ENCODE peak calls at places on chromosomes 5 and 9, in four cellular contexts. One of them, this sample, is unnamed.

GRCh38 chr5:148416921-148417320 is 33.2 kb downstream of the FBXO38 start:
- DNase-seq in cardiac muscle cell: no peak
- DNase-seq in dorsolateral prefrontal cortex: no peak
- DNase-seq in heart right ventricle: no peak
- DNase-seq in this sample: no peak

GRCh38 chr9:105088088-105088487 is 156.4 kb upstream of the SLC44A1 start:
- DNase-seq in cardiac muscle cell: no peak
- DNase-seq in dorsolateral prefrontal cortex: no peak
- DNase-seq in heart right ventricle: no peak
- DNase-seq in this sample: no peak

GRCh38 chr5:1437452-1437851 is 7.8 kb downstream of the SLC6A3 start:
- DNase-seq in cardiac muscle cell: no peak
- DNase-seq in dorsolateral prefrontal cortex: no peak
- DNase-seq in heart right ventricle: no peak
- DNase-seq in this sample: no peak

GRCh38 chr5:57501414-57502321 is 19.1 kb upstream of the ACTBL2 start:
- DNase-seq in cardiac muscle cell: peak
- DNase-seq in dorsolateral prefrontal cortex: no peak
- DNase-seq in heart right ventricle: peak
- DNase-seq in this sample: no peak

GRCh38 chr5:13625616-13626198 is 318.8 kb downstream of the DNAH5 start:
- DNase-seq in cardiac muscle cell: no peak
- DNase-seq in dorsolateral prefrontal cortex: no peak
- DNase-seq in heart right ventricle: no peak
- DNase-seq in this sample: no peak

GRCh38 chr9:16429671-16430070 is 440.8 kb downstream of the BNC2 start:
- DNase-seq in cardiac muscle cell: no peak
- DNase-seq in dorsolateral prefrontal cortex: no peak
- DNase-seq in heart right ventricle: no peak
- DNase-seq in this sample: no peak

GRCh38 chr9:93126151-93126781 is 7.8 kb downstream of the NINJ1 start:
- DNase-seq in cardiac muscle cell: no peak
- DNase-seq in dorsolateral prefrontal cortex: peak
- DNase-seq in heart right ventricle: no peak
- DNase-seq in this sample: no peak

GRCh38 chr5:5318426-5319205 is 103.9 kb upstream of the ICE1 start:
- DNase-seq in cardiac muscle cell: no peak
- DNase-seq in dorsolateral prefrontal cortex: no peak
- DNase-seq in heart right ventricle: no peak
- DNase-seq in this sample: no peak

GRCh38 chr5:170115925-170116324 is 10.2 kb downstream of the FOXI1 start:
- DNase-seq in cardiac muscle cell: no peak
- DNase-seq in dorsolateral prefrontal cortex: no peak
- DNase-seq in heart right ventricle: no peak
- DNase-seq in this sample: no peak

GRCh38 chr9:130459941-130460340 is 15.2 kb downstream of the ASS1 start:
- DNase-seq in cardiac muscle cell: no peak
- DNase-seq in dorsolateral prefrontal cortex: no peak
- DNase-seq in heart right ventricle: no peak
- DNase-seq in this sample: no peak

GRCh38 chr5:137679910-137680309 is 56.0 kb downstream of the KLHL3 start:
- DNase-seq in cardiac muscle cell: no peak
- DNase-seq in dorsolateral prefrontal cortex: no peak
- DNase-seq in heart right ventricle: no peak
- DNase-seq in this sample: no peak

DNA sequence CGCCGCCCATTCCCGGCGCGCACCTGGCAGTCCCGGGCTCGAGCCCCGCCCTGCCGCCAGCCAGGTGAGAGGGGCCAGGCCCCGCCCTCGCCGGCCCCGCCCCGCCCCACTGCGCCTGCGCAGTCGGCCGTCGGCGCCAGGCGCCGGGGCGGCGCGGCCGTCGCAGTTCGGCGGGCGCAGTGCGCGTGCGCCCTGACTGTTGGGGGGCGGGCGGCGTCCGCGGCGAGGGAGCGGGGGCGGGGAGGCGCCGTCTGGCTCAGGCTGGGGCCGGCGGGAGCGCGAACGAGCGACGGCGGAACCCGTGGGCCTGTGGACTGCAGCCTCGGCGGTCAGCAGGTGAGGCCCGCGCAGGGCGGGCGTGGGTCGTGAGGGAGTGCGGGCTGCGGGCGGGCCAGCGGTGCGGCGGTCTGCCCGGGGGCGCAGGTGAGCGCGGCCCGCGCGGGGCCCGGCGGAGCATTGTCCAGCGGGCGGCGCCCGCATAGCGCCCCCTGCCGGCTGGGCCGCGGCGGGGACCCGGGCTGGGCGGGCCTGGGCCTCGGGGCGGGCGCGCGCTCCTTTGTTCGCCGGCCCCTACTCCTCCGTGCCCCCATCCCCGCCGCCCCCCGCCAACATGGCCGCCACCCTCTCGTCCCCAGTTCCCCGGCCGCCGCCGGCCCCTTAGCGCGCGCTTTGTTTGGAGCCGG is at the start of gene SPIN1:
- DNase-seq in cardiac muscle cell: peak
- DNase-seq in dorsolateral prefrontal cortex: peak
- DNase-seq in heart right ventricle: peak
- DNase-seq in this sample: peak
- TF ChIP-seq CTCF in cardiac muscle cell: no peak
- TF ChIP-seq CTCF in dorsolateral prefrontal cortex: no peak
- TF ChIP-seq CTCF in heart right ventricle: peak
- TF ChIP-seq CTCF in this sample: peak

GRCh38 chr5:96572864-96573512 is 89.2 kb upstream of the CAST start:
- DNase-seq in cardiac muscle cell: no peak
- DNase-seq in dorsolateral prefrontal cortex: no peak
- DNase-seq in heart right ventricle: no peak
- DNase-seq in this sample: no peak

GRCh38 chr5:96566775-96567174 is 95.4 kb upstream of the CAST start:
- DNase-seq in cardiac muscle cell: no peak
- DNase-seq in dorsolateral prefrontal cortex: no peak
- DNase-seq in heart right ventricle: no peak
- DNase-seq in this sample: no peak

GRCh38 chr5:96567188-96567587 is 95.0 kb upstream of the CAST start:
- DNase-seq in cardiac muscle cell: no peak
- DNase-seq in dorsolateral prefrontal cortex: no peak
- DNase-seq in heart right ventricle: no peak
- DNase-seq in this sample: no peak

GRCh38 chr5:96569332-96569731 is 92.8 kb upstream of the CAST start:
- DNase-seq in cardiac muscle cell: no peak
- DNase-seq in dorsolateral prefrontal cortex: no peak
- DNase-seq in heart right ventricle: no peak
- DNase-seq in this sample: no peak

GRCh38 chr5:96569770-96570169 is 92.4 kb upstream of the CAST start:
- DNase-seq in cardiac muscle cell: no peak
- DNase-seq in dorsolateral prefrontal cortex: no peak
- DNase-seq in heart right ventricle: no peak
- DNase-seq in this sample: no peak
- TF ChIP-seq CTCF in cardiac muscle cell: no peak
- TF ChIP-seq CTCF in dorsolateral prefrontal cortex: no peak
- TF ChIP-seq CTCF in heart right ventricle: no peak
- TF ChIP-seq CTCF in this sample: no peak

DNA sequence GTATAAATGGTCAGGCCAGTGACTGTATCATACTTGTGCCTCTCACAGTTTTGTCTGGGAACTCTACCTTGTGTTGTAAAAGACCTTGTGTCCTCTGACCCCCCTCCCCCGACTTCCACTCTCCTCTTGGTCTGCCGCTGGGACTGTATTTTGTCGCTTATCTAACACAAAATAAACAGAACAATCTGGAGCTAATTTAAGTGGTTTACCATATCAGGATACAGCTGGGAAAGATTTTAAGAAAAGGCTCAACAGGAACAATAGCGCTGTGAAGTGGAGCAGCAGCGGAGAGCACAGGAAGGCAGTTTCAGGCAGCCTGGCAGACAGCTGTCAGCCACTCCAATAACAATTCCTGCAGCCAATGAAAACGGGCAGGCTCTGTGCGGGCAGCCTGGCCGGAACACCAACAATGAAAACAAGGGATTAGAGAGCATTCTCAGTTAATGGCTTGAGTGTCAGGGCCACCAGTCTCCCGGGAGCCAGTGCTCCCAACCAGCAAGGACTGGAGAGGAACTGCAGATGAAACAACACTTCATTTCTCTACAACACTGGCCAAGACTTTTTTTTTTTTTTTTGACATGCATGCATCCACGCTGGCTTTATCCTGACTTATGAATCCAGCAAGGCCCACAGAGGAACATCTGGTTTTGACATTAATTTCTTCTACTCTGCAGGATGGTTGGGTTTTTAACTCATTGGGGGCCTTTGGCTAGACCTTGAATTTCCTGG is 76.8 kb downstream of the ARSB start:
- DNase-seq in cardiac muscle cell: peak
- DNase-seq in dorsolateral prefrontal cortex: peak
- DNase-seq in heart right ventricle: peak
- DNase-seq in this sample: peak
- TF ChIP-seq CTCF in cardiac muscle cell: no peak
- TF ChIP-seq CTCF in dorsolateral prefrontal cortex: no peak
- TF ChIP-seq CTCF in heart right ventricle: peak
- TF ChIP-seq CTCF in this sample: no peak

DNA sequence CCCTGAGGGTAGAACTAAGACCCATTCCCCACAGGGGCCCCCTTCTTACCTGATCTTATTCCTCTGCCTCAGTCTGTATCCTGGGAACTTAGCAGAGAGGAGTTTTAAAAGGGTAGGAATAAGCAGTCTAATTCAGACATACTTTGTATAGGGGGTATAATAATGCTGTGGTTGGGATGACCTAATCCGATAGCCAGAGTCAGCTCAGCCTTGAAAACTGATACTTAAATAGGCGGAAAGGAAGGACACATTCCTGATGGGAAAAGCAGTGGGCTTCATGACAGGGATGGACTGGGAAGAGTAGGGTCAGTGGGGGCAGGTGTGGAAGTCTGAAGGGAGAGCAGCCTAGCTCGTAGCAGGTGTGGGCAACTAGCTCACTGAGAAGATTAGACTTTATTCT is 52.2 kb upstream of the TESK1 start:
- DNase-seq in cardiac muscle cell: no peak
- DNase-seq in dorsolateral prefrontal cortex: no peak
- DNase-seq in heart right ventricle: no peak
- DNase-seq in this sample: no peak
- TF ChIP-seq CTCF in cardiac muscle cell: no peak
- TF ChIP-seq CTCF in dorsolateral prefrontal cortex: no peak
- TF ChIP-seq CTCF in heart right ventricle: no peak
- TF ChIP-seq CTCF in this sample: no peak

GRCh38 chr9:136975624-136976023 is 1.7 kb upstream of the PTGDS start:
- DNase-seq in cardiac muscle cell: no peak
- DNase-seq in dorsolateral prefrontal cortex: peak
- DNase-seq in heart right ventricle: peak
- DNase-seq in this sample: no peak
- TF ChIP-seq CTCF in cardiac muscle cell: peak
- TF ChIP-seq CTCF in dorsolateral prefrontal cortex: peak
- TF ChIP-seq CTCF in heart right ventricle: peak
- TF ChIP-seq CTCF in this sample: no peak

DNA sequence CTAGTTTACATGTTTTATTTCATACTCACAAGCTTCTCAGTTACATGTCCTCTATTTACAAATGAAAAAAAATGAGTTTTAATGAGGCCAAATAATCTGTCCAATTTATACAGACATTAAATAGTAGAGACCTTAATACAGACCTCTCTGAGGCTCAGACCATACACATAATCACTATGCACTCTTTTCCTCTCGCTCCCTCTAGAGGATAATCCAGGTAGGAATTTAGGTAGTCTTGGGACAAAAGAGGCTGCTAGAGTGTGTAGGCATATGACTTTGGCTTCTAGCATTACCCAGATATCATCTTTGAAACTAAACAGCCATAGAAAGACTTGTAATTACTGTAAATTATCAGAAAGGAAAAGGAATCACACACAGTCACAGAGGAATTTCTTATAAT is 444.7 kb downstream of the HINT1 start:
- DNase-seq in cardiac muscle cell: peak
- DNase-seq in dorsolateral prefrontal cortex: no peak
- DNase-seq in heart right ventricle: no peak
- DNase-seq in this sample: no peak
- TF ChIP-seq CTCF in cardiac muscle cell: peak
- TF ChIP-seq CTCF in dorsolateral prefrontal cortex: peak
- TF ChIP-seq CTCF in heart right ventricle: peak
- TF ChIP-seq CTCF in this sample: peak

GRCh38 chr9:1052908-1053590 is 2.9 kb downstream of the DMRT2 start:
- DNase-seq in cardiac muscle cell: no peak
- DNase-seq in dorsolateral prefrontal cortex: no peak
- DNase-seq in heart right ventricle: no peak
- DNase-seq in this sample: no peak

GRCh38 chr9:1050125-1050895 is at the start of gene DMRT2:
- DNase-seq in cardiac muscle cell: peak
- DNase-seq in dorsolateral prefrontal cortex: peak
- DNase-seq in heart right ventricle: peak
- DNase-seq in this sample: peak

GRCh38 chr9:1051286-1052118 is 1.3 kb downstream of the DMRT2 start:
- DNase-seq in cardiac muscle cell: peak
- DNase-seq in dorsolateral prefrontal cortex: peak
- DNase-seq in heart right ventricle: no peak
- DNase-seq in this sample: peak

GRCh38 chr9:1053848-1054365 is 3.8 kb downstream of the DMRT2 start:
- DNase-seq in cardiac muscle cell: no peak
- DNase-seq in dorsolateral prefrontal cortex: no peak
- DNase-seq in heart right ventricle: no peak
- DNase-seq in this sample: no peak

DNA sequence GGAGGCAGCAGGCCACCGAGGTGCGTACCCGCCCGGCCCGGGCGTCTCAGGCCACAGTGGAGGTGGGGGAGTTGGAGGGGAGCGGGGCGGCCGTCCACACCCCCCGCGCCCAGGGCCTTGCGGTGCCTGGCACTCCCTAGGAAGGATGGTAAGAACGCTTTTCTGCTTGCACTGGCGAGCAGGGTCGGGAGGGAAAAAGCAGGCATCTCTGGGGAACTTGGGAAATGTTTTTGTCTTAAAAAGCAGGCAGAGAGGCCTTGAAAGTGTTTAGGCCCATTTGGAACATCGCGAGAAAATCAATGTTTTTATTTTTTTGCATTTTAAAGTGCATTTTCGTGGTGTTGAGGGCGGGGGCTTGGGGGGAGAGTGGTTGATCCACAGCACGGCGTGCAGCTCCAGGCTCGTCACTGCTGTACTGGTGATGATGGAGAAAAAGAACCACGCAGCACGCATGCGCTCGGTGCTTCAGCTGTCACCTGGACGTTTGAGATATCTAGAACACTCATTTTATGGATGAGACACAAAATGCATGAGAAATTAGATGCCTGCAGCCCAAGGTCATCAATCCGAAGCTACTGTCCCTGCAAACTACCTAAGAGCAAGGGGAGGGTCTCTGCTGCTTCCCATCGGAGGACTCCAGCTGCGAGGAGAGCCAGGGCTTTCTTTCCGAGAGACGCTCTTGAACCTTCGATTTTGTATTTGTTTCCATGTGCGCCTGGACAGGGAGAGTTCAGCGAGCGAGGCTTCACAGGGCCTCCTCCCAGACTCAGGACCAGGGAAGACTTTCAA is 2.2 kb downstream of the DMRT2 start:
- DNase-seq in cardiac muscle cell: no peak
- DNase-seq in dorsolateral prefrontal cortex: no peak
- DNase-seq in heart right ventricle: no peak
- DNase-seq in this sample: peak
- TF ChIP-seq CTCF in cardiac muscle cell: no peak
- TF ChIP-seq CTCF in dorsolateral prefrontal cortex: no peak
- TF ChIP-seq CTCF in heart right ventricle: peak
- TF ChIP-seq CTCF in this sample: no peak